ENCODE peak calls at places on chromosomes 3 and 15, in nine cellular contexts. F is ACHN; O is CD4-positive, CD25-positive, alpha-beta regulatory T cell; H is glutamatergic neuron; U is CD14-positive monocyte; Y is activated T-cell treated with anti-CD3 and anti-CD28 coated beads for 1 hour; D is ovary; I is GOT3; N is GM03348. K is an unnamed sample.

GRCh38 chr3:177973241-177973840 is 562.9 kb upstream of the KCNMB2 start:
- DNase-seq in F (peak), O (no peak), H (no peak), U (no peak), Y (no peak), D (no peak), I (no peak), N (peak), K (no peak)

GRCh38 chr15:59339252-59339672 is 33.4 kb downstream of the MYO1E start:
- DNase-seq in F (no peak), O (no peak), H (no peak), U (no peak), Y (no peak), D (no peak), I (no peak), N (peak), K (no peak)

GRCh38 chr3:160478338-160478737 is 28.8 kb upstream of the TRIM59 start:
- DNase-seq in F (no peak), O (no peak), H (no peak), U (no peak), Y (no peak), D (no peak), I (no peak), N (peak), K (no peak)

GRCh38 chr3:4988815-4989648 is 9.8 kb downstream of the BHLHE40 start:
- DNase-seq in F (no peak), O (no peak), H (no peak), U (no peak), Y (no peak), D (peak), I (no peak), N (no peak), K (no peak)

GRCh38 chr3:120274739-120275167 is 10.3 kb downstream of the GPR156 start:
- DNase-seq in F (no peak), O (no peak), H (no peak), U (no peak), Y (no peak), D (no peak), I (no peak), N (no peak), K (no peak)

GRCh38 chr3:117844676-117845075 is 1135.1 kb downstream of the TUSC7 start:
- DNase-seq in F (peak), O (no peak), H (no peak), U (no peak), Y (no peak), D (no peak), I (no peak), N (no peak), K (no peak)

GRCh38 chr3:194443911-194444310 is 42.9 kb downstream of the ATP13A3 start:
- DNase-seq in F (no peak), O (no peak), H (no peak), U (no peak), Y (no peak), D (no peak), I (no peak), N (peak), K (no peak)

GRCh38 chr15:78204351-78205309 is 29.7 kb downstream of the ACSBG1 start:
- DNase-seq in F (no peak), O (no peak), H (no peak), U (no peak), Y (no peak), D (no peak), I (no peak), N (no peak), K (peak)

GRCh38 chr3:42685363-42685881 is at the start of gene KLHL40:
- DNase-seq in F (no peak), O (no peak), H (no peak), U (no peak), Y (no peak), D (peak), I (no peak), N (no peak), K (peak)

GRCh38 chr15:67941643-67942315 is 101.9 kb upstream of the RNU6-1 start:
- DNase-seq in F (peak), O (no peak), H (no peak), U (no peak), Y (no peak), D (no peak), I (no peak), N (no peak), K (no peak)

GRCh38 chr3:84224262-84224661 is 734.5 kb upstream of the CADM2 start:
- DNase-seq in F (no peak), O (no peak), H (no peak), U (no peak), Y (no peak), D (no peak), I (no peak), N (no peak), K (no peak)

GRCh38 chr15:90873998-90874605 is 5.7 kb downstream of the FURIN start:
- DNase-seq in F (no peak), O (no peak), H (no peak), U (no peak), Y (no peak), D (peak), I (no peak), N (no peak), K (no peak)

GRCh38 chr3:23199649-23200048 is 3.5 kb upstream of the UBE2E2 start:
- DNase-seq in F (no peak), O (no peak), H (no peak), U (no peak), Y (no peak), D (no peak), I (no peak), N (no peak), K (no peak)

GRCh38 chr15:66707310-66708160 is 5.5 kb downstream of the SMAD6 start:
- DNase-seq in F (peak), O (no peak), H (peak), U (no peak), Y (no peak), D (peak), I (no peak), N (peak), K (peak)

GRCh38 chr3:129482721-129483120 is 42.7 kb downstream of the IFT122 start:
- DNase-seq in F (peak), O (no peak), H (no peak), U (no peak), Y (no peak), D (no peak), I (no peak), N (no peak), K (no peak)

GRCh38 chr3:50318615-50319014 is 3.9 kb downstream of the HYAL2 start:
- DNase-seq in F (no peak), O (no peak), H (no peak), U (no peak), Y (no peak), D (no peak), I (no peak), N (no peak), K (no peak)

GRCh38 chr3:187725653-187726370 is 19.5 kb downstream of the BCL6 start:
- DNase-seq in F (no peak), O (no peak), H (no peak), U (no peak), Y (no peak), D (no peak), I (no peak), N (no peak), K (no peak)

GRCh38 chr15:77702211-77702957 is 69.7 kb upstream of the LINGO1 start:
- DNase-seq in F (peak), O (no peak), H (no peak), U (no peak), Y (no peak), D (no peak), I (no peak), N (peak), K (no peak)

GRCh38 chr3:111713833-111714232 is 118.7 kb upstream of the ZBED2 start:
- DNase-seq in F (no peak), O (no peak), H (no peak), U (no peak), Y (no peak), D (no peak), I (no peak), N (no peak), K (no peak)

GRCh38 chr3:50204804-50205718 is at the start of gene SLC38A3:
- DNase-seq in F (no peak), O (no peak), H (peak), U (no peak), Y (no peak), D (peak), I (no peak), N (peak), K (no peak)

GRCh38 chr3:118755402-118755801 is 279.2 kb downstream of the IGSF11 start:
- DNase-seq in F (no peak), O (no peak), H (no peak), U (no peak), Y (no peak), D (no peak), I (no peak), N (no peak), K (no peak)

GRCh38 chr3:113330742-113331141 is 110.6 kb downstream of the CFAP44 start:
- DNase-seq in F (no peak), O (no peak), H (no peak), U (no peak), Y (no peak), D (no peak), I (no peak), N (no peak), K (no peak)

GRCh38 chr3:9717050-9717555 is 13.5 kb downstream of the CPNE9 start:
- DNase-seq in F (no peak), O (no peak), H (no peak), U (no peak), Y (no peak), D (no peak), I (no peak), N (no peak), K (no peak)

GRCh38 chr15:77983708-77984445 is 93.6 kb downstream of the TBC1D2B start:
- DNase-seq in F (no peak), O (no peak), H (no peak), U (no peak), Y (no peak), D (peak), I (no peak), N (no peak), K (peak)

GRCh38 chr3:69326821-69327433 is 59.0 kb downstream of the FRMD4B start:
- DNase-seq in F (no peak), O (no peak), H (no peak), U (no peak), Y (no peak), D (no peak), I (no peak), N (no peak), K (no peak)

GRCh38 chr15:74193305-74193718 is 9.3 kb downstream of the STRA6 start:
- DNase-seq in F (peak), O (no peak), H (no peak), U (no peak), Y (no peak), D (no peak), I (peak), N (peak), K (no peak)

K was measured in sciatic nerve.